ENCODE peak calls at places on chromosomes 7 and 10, in seven cellular contexts. B is EH, L is HS-27A, U is RWPE1, C is posterior cingulate gyrus, Y is NCI-H2081, D is kidney. W is an unnamed sample.

GRCh38 chr7:2971914-2972530 is 71.6 kb downstream of the CARD11 start:
- DNase-seq in B (no peak), L (no peak), U (no peak), C (no peak), Y (no peak), D (no peak), W (no peak)

GRCh38 chr7:101299511-101300464 is 21.8 kb downstream of the IFT22 start:
- DNase-seq in B (no peak), L (no peak), U (no peak), C (no peak), Y (no peak), D (no peak), W (no peak)

GRCh38 chr10:102795453-102796406 is 41.5 kb downstream of the CYP17A1 start:
- DNase-seq in B (no peak), L (no peak), U (no peak), C (no peak), Y (no peak), D (no peak), W (no peak)

GRCh38 chr10:119079572-119080520 is 771 bp downstream of the EIF3A start:
- DNase-seq in B (peak), L (no peak), U (peak), C (peak), Y (no peak), D (peak), W (peak)

GRCh38 chr7:70681111-70681846 is 450.7 kb upstream of the GALNT17 start:
- DNase-seq in B (no peak), L (no peak), U (no peak), C (no peak), Y (no peak), D (no peak), W (no peak)

GRCh38 chr7:35004531-35005096 is 32.7 kb downstream of the DPY19L1 start:
- DNase-seq in B (peak), L (no peak), U (no peak), C (no peak), Y (no peak), D (no peak), W (no peak)

GRCh38 chr7:70193514-70193913 is 595.2 kb downstream of the AUTS2 start:
- DNase-seq in B (peak), L (no peak), U (no peak), C (no peak), Y (peak), D (no peak), W (no peak)

GRCh38 chr10:52772623-52773022 is at the start of gene MBL2:
- DNase-seq in B (no peak), L (no peak), U (no peak), C (no peak), Y (no peak), D (no peak), W (no peak)

GRCh38 chr7:71140264-71140663 is 8.3 kb downstream of the GALNT17 start:
- DNase-seq in B (no peak), L (no peak), U (no peak), C (no peak), Y (no peak), D (no peak), W (no peak)

W was measured in anterior cingulate cortex.